ENCODE peak calls at places on chromosome 7, in four cellular contexts. F, V, A and E are unnamed samples.
A peak's percentile ranks its signal among the peaks of the same experiment; 100 is the strongest.

GRCh38 chr7:3712841-3713240 is 411.8 kb downstream of the SDK1 start:
- DNase-seq in F (no peak), V (no peak), A (no peak), E (no peak)

GRCh38 chr7:79268730-79269129 is 184.7 kb downstream of the MAGI2 start:
- DNase-seq in F (no peak), V (no peak), A (no peak), E (no peak)

GRCh38 chr7:93245525-93246432 is 13.6 kb downstream of the VPS50 start:
- DNase-seq in F (no peak), V (no peak), A (no peak), E (no peak)

GRCh38 chr7:50564171-50564570 is 1.0 kb downstream of the DDC start:
- DNase-seq in F (no peak), V (no peak), A (no peak), E (no peak)

GRCh38 chr7:71157757-71158156 is 25.8 kb downstream of the GALNT17 start:
- DNase-seq in F (no peak), V (no peak), A (no peak), E (no peak)

GRCh38 chr7:129122751-129123516 is 21.6 kb upstream of the TSPAN33 start:
- DNase-seq in F (no peak), V (no peak), A (no peak), E (no peak)

GRCh38 chr7:2830609-2831376 is 13.3 kb downstream of the GNA12 start:
- DNase-seq in F (no peak), V (no peak), A (no peak), E (no peak)

GRCh38 chr7:96949766-96950165 is 55.6 kb upstream of the DLX6 start:
- DNase-seq in F (peak; percentile 64), V (no peak), A (no peak), E (no peak)

GRCh38 chr7:45888185-45888992 is at the start of gene IGFBP1:
- DNase-seq in F (no peak), V (no peak), A (no peak), E (no peak)

GRCh38 chr7:97835296-97836138 is 36.7 kb downstream of the ASNS start:
- DNase-seq in F (peak; percentile 72), V (peak; percentile 63), A (no peak), E (peak; percentile 76)

GRCh38 chr7:28433604-28434254 is 21.4 kb downstream of the CREB5 start:
- DNase-seq in F (no peak), V (no peak), A (no peak), E (peak; percentile 32)

GRCh38 chr7:127682140-127682539 is 30.1 kb downstream of the SND1 start:
- DNase-seq in F (no peak), V (no peak), A (no peak), E (no peak)

GRCh38 chr7:126856691-126857291 is 395.9 kb downstream of the GRM8 start:
- DNase-seq in F (no peak), V (no peak), A (no peak), E (no peak)

GRCh38 chr7:155665957-155666287 is 21.5 kb downstream of the RBM33 start:
- DNase-seq in F (no peak), V (no peak), A (no peak), E (no peak)

GRCh38 chr7:130907439-130907838 is 173.4 kb upstream of the KLF14 start:
- DNase-seq in F (no peak), V (no peak), A (no peak), E (no peak)

GRCh38 chr7:133860628-133861135 is 266.5 kb upstream of the LRGUK start:
- DNase-seq in F (no peak), V (no peak), A (no peak), E (no peak)

GRCh38 chr7:70788276-70788675 is 343.7 kb upstream of the GALNT17 start:
- DNase-seq in F (no peak), V (no peak), A (no peak), E (no peak)

GRCh38 chr7:79403451-79403850 is 50.0 kb downstream of the MAGI2 start:
- DNase-seq in F (no peak), V (no peak), A (no peak), E (no peak)

GRCh38 chr7:52764502-52765169 is 270.8 kb upstream of the POM121L12 start:
- DNase-seq in F (no peak), V (no peak), A (no peak), E (no peak)

GRCh38 chr7:55572378-55573233 is at the start of gene VOPP1:
- DNase-seq in F (peak; percentile 82), V (peak; percentile 20), A (peak; percentile 92), E (peak; percentile 34)

GRCh38 chr7:34825221-34825620 is 167.2 kb downstream of the NPSR1 start:
- DNase-seq in F (no peak), V (no peak), A (no peak), E (no peak)

GRCh38 chr7:4549681-4550080 is 132.4 kb upstream of the FOXK1 start:
- DNase-seq in F (no peak), V (no peak), A (no peak), E (no peak)

GRCh38 chr7:1530946-1531262 is 402 bp downstream of the MAFK start:
- DNase-seq in F (no peak), V (no peak), A (no peak), E (no peak)

GRCh38 chr7:102304668-102305067 is 18.0 kb downstream of the SH2B2 start:
- DNase-seq in F (no peak), V (no peak), A (no peak), E (no peak)

GRCh38 chr7:36969376-36969775 is 245.1 kb upstream of the AOAH start:
- DNase-seq in F (no peak), V (no peak), A (no peak), E (no peak)

GRCh38 chr7:28980504-28981281 is 22.6 kb upstream of the TRIL start:
- DNase-seq in F (no peak), V (no peak), A (no peak), E (no peak)

GRCh38 chr7:114481995-114482394 is 67.4 kb downstream of the FOXP2 start:
- DNase-seq in F (no peak), V (no peak), A (no peak), E (no peak)

GRCh38 chr7:15313361-15313760 is 248.5 kb downstream of the AGMO start:
- DNase-seq in F (no peak), V (no peak), A (no peak), E (no peak)

GRCh38 chr7:66187894-66188293 is 17.2 kb upstream of the TPST1 start:
- DNase-seq in F (peak; percentile 81), V (peak; percentile 54), A (peak; percentile 80), E (peak; percentile 87)

GRCh38 chr7:128791968-128792319 is at the start of gene CCDC136:
- DNase-seq in F (no peak), V (no peak), A (no peak), E (no peak)

GRCh38 chr7:35424869-35425495 is 171.1 kb upstream of the TBX20 start:
- DNase-seq in F (no peak), V (peak; percentile 21), A (no peak), E (peak; percentile 38)

GRCh38 chr7:29987083-29987482 is 2.5 kb downstream of the SCRN1 start:
- DNase-seq in F (no peak), V (no peak), A (no peak), E (no peak)

GRCh38 chr7:39647816-39648215 is 24.4 kb downstream of the RALA start:
- DNase-seq in F (no peak), V (no peak), A (no peak), E (no peak)

GRCh38 chr7:114875171-114875570 is 46.7 kb upstream of the MDFIC start:
- DNase-seq in F (no peak), V (no peak), A (no peak), E (no peak)

GRCh38 chr7:20220824-20221547 is 3.8 kb upstream of the MACC1 start:
- DNase-seq in F (no peak), V (no peak), A (no peak), E (no peak)

GRCh38 chr7:106731637-106732036 is 70.7 kb upstream of the CCDC71L start:
- DNase-seq in F (no peak), V (no peak), A (no peak), E (no peak)

GRCh38 chr7:73885975-73886798 is 25.2 kb downstream of the TMEM270 start:
- DNase-seq in F (peak; percentile 87), V (peak; percentile 48), A (peak; percentile 86), E (peak; percentile 86)

GRCh38 chr7:108890862-108891261 is 321.2 kb downstream of the DNAJB9 start:
- DNase-seq in F (no peak), V (no peak), A (no peak), E (no peak)

GRCh38 chr7:145919712-145920111 is 196.9 kb upstream of the CNTNAP2 start:
- DNase-seq in F (no peak), V (no peak), A (no peak), E (no peak)

GRCh38 chr7:145915679-145916078 is 200.9 kb upstream of the CNTNAP2 start:
- DNase-seq in F (no peak), V (no peak), A (no peak), E (no peak)

DNA sequence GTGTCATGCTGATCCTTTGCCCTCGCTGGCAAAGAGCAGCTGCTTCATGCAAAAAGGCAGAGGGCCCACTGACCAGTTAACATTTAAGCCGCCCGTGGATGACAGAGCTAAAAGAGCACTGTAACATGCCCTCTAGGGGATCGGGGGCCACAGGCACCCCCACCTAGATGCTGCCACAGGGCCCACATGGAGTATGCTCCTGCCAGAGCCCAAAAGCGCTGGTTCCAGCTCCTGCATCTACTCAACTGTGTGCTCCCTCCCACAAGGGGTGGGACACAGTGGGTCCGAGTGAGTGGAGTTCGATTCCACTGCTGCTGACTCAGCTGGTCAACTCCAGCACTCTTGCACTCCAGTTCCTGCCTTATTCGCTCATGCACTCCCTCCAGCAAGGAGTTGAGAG is 199.8 kb upstream of the CNTNAP2 start:
- DNase-seq in F (no peak), V (no peak), A (no peak), E (no peak)
- H3K4me1 ChIP-seq in F (no peaks in the 10 kb centered on the region), V (no peaks in the 10 kb centered on the region), A (no peaks in the 10 kb centered on the region), E (no peaks in the 10 kb centered on the region)

DNA sequence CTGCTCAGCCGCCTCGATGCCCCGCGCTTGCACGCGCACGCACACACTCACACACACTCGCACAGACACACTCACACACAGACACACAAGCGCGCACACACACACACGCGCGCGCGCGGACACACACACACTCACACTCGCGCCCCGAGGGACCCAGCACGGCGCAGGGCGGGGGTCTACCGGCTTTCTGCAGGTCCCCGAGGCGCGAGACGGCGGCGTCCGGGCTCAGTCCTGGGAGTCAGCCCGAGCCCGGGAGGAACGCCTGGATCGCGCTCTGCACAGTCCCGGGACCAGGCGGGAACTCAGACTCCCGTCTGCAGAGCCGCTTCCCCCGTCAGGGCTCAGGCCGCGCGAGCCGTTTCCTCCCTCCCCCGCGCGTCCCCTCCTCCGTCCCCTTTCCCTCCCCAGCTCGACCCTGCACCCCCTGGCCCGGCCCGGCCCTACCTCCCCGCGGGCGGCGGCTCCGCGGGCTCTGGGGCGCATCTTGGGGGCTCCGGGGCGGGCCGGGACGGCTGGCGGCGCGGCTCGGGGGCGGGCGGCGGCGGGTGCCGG is 477 bp downstream of the DENND2A start:
- DNase-seq in F (no peak), V (no peak), A (peak; percentile 82), E (peak; percentile 70)
- H3K4me1 ChIP-seq in F (peaks cover 4% of the 10 kb centered on the region), V (peaks cover 22% of the 10 kb centered on the region), A (no peaks in the 10 kb centered on the region), E (peaks cover 22% of the 10 kb centered on the region)

GRCh38 chr7:116770941-116771340 is 91.4 kb upstream of the CAPZA2 start:
- DNase-seq in F (no peak), V (no peak), A (no peak), E (no peak)
- H3K4me1 ChIP-seq in F (no peaks in the 10 kb centered on the region), V (no peaks in the 10 kb centered on the region), A (no peaks in the 10 kb centered on the region), E (no peaks in the 10 kb centered on the region)

GRCh38 chr7:6169805-6170520 is 102.5 kb downstream of the CYTH3 start:
- DNase-seq in F (no peak), V (no peak), A (no peak), E (no peak)
- H3K4me1 ChIP-seq in F (no peaks in the 10 kb centered on the region), V (no peaks in the 10 kb centered on the region), A (no peaks in the 10 kb centered on the region), E (no peaks in the 10 kb centered on the region)